ENCODE peak calls at places on chromosomes 2 and 18, in eight cellular contexts. N is neural progenitor cell, F is PC-3, J is ascending aorta, W is AG09309, L is astrocyte, X is astrocyte of the spinal cord, K is colonic mucosa. U is an unnamed sample.
A peak's percentile ranks its signal among the peaks of the same experiment; 100 is the strongest.

GRCh38 chr2:20494246-20494645 is 47.4 kb downstream of the RHOB start:
- DNase-seq in N (no peak), F (no peak), J (no peak), W (peak; percentile 61), L (peak; percentile 85), X (peak; percentile 73), K (no peak), U (no peak)

GRCh38 chr2:241063093-241063551 is 39.0 kb downstream of the MTERF4 start:
- DNase-seq in N (no peak), F (no peak), J (peak; percentile 56), W (no peak), L (no peak), X (no peak), K (no peak), U (no peak)

GRCh38 chr2:202114798-202115197 is 41.7 kb downstream of the KIAA2012 start:
- DNase-seq in N (no peak), F (no peak), J (no peak), W (no peak), L (no peak), X (no peak), K (no peak), U (no peak)

GRCh38 chr2:17646096-17646554 is 105.6 kb downstream of the VSNL1 start:
- DNase-seq in N (peak; percentile 58), F (peak; percentile 85), J (no peak), W (peak; percentile 70), L (peak; percentile 66), X (peak; percentile 85), K (peak; percentile 87), U (peak; percentile 81)

GRCh38 chr18:62616331-62616805 is 93.5 kb downstream of the ZCCHC2 start:
- DNase-seq in N (no peak), F (no peak), J (no peak), W (peak; percentile 49), L (no peak), X (peak; percentile 41), K (no peak), U (peak; percentile 54)

GRCh38 chr2:14903709-14904374 is 271.3 kb downstream of the LRATD1 start:
- DNase-seq in N (peak; percentile 78), F (peak; percentile 79), J (no peak), W (no peak), L (no peak), X (no peak), K (peak; percentile 62), U (no peak)

GRCh38 chr2:54384301-54385035 is 71.7 kb upstream of the SPTBN1 start:
- DNase-seq in N (peak; percentile 39), F (no peak), J (no peak), W (no peak), L (no peak), X (no peak), K (no peak), U (no peak)

GRCh38 chr18:49865401-49865800 is 52.1 kb upstream of the ACAA2 start:
- DNase-seq in N (no peak), F (no peak), J (no peak), W (no peak), L (no peak), X (no peak), K (peak; percentile 43), U (no peak)

GRCh38 chr2:29113891-29114321 is 1.3 kb upstream of the CLIP4 start:
- DNase-seq in N (no peak), F (peak; percentile 94), J (peak; percentile 73), W (peak; percentile 32), L (peak; percentile 79), X (peak; percentile 61), K (peak; percentile 57), U (peak; percentile 46)

GRCh38 chr18:28961669-28962228 is 784.8 kb upstream of the CDH2 start:
- DNase-seq in N (peak; percentile 73), F (peak; percentile 73), J (no peak), W (no peak), L (no peak), X (no peak), K (no peak), U (peak; percentile 2)

GRCh38 chr2:103396152-103396551 is 634.3 kb downstream of the TMEM182 start:
- DNase-seq in N (no peak), F (no peak), J (no peak), W (no peak), L (no peak), X (no peak), K (no peak), U (no peak)

GRCh38 chr2:202378001-202378400 is 1.9 kb downstream of the BMPR2 start:
- DNase-seq in N (no peak), F (peak; percentile 25), J (no peak), W (no peak), L (no peak), X (no peak), K (no peak), U (no peak)

GRCh38 chr2:10385933-10386773 is 62.0 kb downstream of the ODC1 start:
- DNase-seq in N (no peak), F (peak; percentile 83), J (no peak), W (no peak), L (peak; percentile 71), X (peak; percentile 60), K (no peak), U (no peak)

GRCh38 chr2:8458461-8459459 is 223.1 kb upstream of the ID2 start:
- DNase-seq in N (no peak), F (peak; percentile 25), J (no peak), W (no peak), L (no peak), X (no peak), K (no peak), U (no peak)

GRCh38 chr18:41444943-41445342 is 510.1 kb upstream of the PIK3C3 start:
- DNase-seq in N (no peak), F (no peak), J (no peak), W (no peak), L (peak; percentile 18), X (no peak), K (no peak), U (no peak)

DNA sequence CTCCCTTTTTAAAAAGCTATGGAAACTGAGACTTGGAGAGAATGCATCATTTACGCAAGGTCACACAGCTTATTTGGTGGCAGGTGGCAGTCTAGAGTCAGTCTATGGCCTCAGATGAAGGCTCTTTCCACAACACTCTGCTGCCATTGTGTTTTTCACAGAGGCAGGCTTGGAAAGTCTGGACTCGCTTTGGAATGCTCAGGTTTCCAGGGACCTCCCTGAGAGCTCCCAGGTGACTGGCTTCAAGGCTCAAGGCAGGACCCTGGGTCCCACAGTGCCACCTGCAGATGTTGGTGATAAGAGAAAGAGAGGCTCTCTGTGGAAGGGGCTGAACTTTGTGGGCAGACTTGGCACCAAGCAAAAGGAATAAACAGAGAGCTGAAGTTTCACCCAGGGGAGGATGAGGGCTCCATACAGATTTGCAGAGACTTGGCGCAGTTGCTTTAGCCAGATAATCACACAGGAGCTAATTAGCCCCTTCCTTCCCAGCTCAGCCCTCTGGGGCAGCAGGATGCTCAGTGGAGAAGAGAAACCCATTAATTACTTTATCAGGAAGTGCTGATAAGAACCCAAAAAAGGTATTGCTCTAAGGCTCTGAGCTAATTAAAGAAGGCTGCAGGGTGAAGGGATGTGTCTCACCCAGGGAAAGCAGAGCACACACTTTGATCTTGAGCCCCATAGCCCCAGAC is 103.5 kb downstream of the LBH start:
- DNase-seq in N (peak; percentile 20), F (no peak), J (no peak), W (no peak), L (no peak), X (no peak), K (no peak), U (no peak)
- TF ChIP-seq CTCF in N (peak; percentile 22), F (peak; percentile 11), J (no peak), W (no peak), L (no peak), X (no peak), K (no peak), U (no peak)

DNA sequence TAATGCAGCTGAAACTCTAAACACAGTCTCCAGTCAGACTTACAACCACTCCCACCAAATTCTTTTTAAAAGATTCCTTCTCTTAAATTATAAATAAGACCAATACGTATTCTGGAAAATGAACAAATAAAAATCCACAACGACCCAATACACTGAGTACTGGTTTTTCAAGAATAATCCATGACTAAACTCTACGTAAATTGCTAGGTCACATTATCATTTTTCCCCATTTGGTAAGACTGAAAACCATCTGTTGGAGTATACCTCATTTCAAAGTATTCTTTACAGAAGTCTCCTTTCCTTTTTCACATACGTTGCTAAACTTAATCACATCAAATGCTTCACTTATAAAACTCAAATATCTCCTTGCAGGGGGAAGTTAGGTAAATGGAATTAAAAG is 6.0 kb downstream of the ZNF516 start:
- DNase-seq in N (no peak), F (no peak), J (no peak), W (no peak), L (peak; percentile 11), X (no peak), K (no peak), U (no peak)
- H3K4me3 ChIP-seq in N (peak overlapping the region; percentile 67), F (no peak overlapping the region), J (no peak overlapping the region), W (no peak overlapping the region), L (no peak overlapping the region), X (no peak overlapping the region), K (no peak overlapping the region), U (peak overlapping the region; percentile 70)

GRCh38 chr2:236167297-236168109 is 683 bp downstream of the GBX2 start:
- DNase-seq in N (peak; percentile 86), F (peak; percentile 54), J (no peak), W (no peak), L (peak; percentile 44), X (peak; percentile 55), K (no peak), U (no peak)
- TF ChIP-seq CTCF in N (peak; percentile 35), F (peak; percentile 18), J (no peak), W (peak; percentile 12), L (no peak), X (peak; percentile 19), K (no peak), U (peak; percentile 17)

GRCh38 chr2:44951124-44951523 is 9.6 kb downstream of the SIX3 start:
- DNase-seq in N (no peak), F (no peak), J (no peak), W (no peak), L (no peak), X (no peak), K (no peak), U (no peak)

GRCh38 chr2:44953686-44953976 is 12.1 kb downstream of the SIX3 start:
- DNase-seq in N (no peak), F (no peak), J (no peak), W (no peak), L (no peak), X (no peak), K (no peak), U (no peak)

GRCh38 chr2:44951714-44952113 is 10.2 kb downstream of the SIX3 start:
- DNase-seq in N (peak; percentile 44), F (no peak), J (no peak), W (no peak), L (no peak), X (no peak), K (no peak), U (no peak)

GRCh38 chr2:44952806-44953685 is 11.5 kb downstream of the SIX3 start:
- DNase-seq in N (peak; percentile 76), F (no peak), J (no peak), W (no peak), L (no peak), X (no peak), K (no peak), U (no peak)

GRCh38 chr2:44952143-44952805 is 10.8 kb downstream of the SIX3 start:
- DNase-seq in N (peak; percentile 94), F (peak; percentile 43), J (no peak), W (no peak), L (no peak), X (peak; percentile 53), K (no peak), U (no peak)
- H3K4me3 ChIP-seq in N (peak overlapping the region; percentile 48), F (no peak overlapping the region), J (peak overlapping the region; percentile 35), W (peak overlapping the region; percentile 15), L (peak overlapping the region; percentile 32), X (peak overlapping the region; percentile 27), K (peak overlapping the region; percentile 28), U (peak overlapping the region; percentile 13)

U was measured in HFF-Myc.